ENCODE peak calls at places on chromosomes 2 and 18, in four cellular contexts. One of them, this sample, is unnamed.

GRCh38 chr2:2683581-2683980 is 352.5 kb upstream of the MYT1L start:
- DNase-seq in mammary epithelial cell: no peak
- DNase-seq in Caco-2: no peak
- DNase-seq in putamen: no peak
- DNase-seq in this sample: no peak

GRCh38 chr18:77267957-77268356 is 18.3 kb downstream of the GALR1 start:
- DNase-seq in mammary epithelial cell: no peak
- DNase-seq in Caco-2: no peak
- DNase-seq in putamen: no peak
- DNase-seq in this sample: no peak

GRCh38 chr2:133657591-133657990 is 89.3 kb upstream of the NCKAP5 start:
- DNase-seq in mammary epithelial cell: no peak
- DNase-seq in Caco-2: no peak
- DNase-seq in putamen: no peak
- DNase-seq in this sample: no peak

GRCh38 chr18:11268691-11269686 is 119.6 kb upstream of the PIEZO2 start:
- DNase-seq in mammary epithelial cell: no peak
- DNase-seq in Caco-2: no peak
- DNase-seq in putamen: no peak
- DNase-seq in this sample: no peak

GRCh38 chr2:99067871-99068270 is 73.6 kb upstream of the C2orf15 start:
- DNase-seq in mammary epithelial cell: no peak
- DNase-seq in Caco-2: no peak
- DNase-seq in putamen: no peak
- DNase-seq in this sample: no peak

GRCh38 chr2:235677276-235677788 is 183.5 kb downstream of the AGAP1 start:
- DNase-seq in mammary epithelial cell: no peak
- DNase-seq in Caco-2: peak
- DNase-seq in putamen: no peak
- DNase-seq in this sample: no peak

GRCh38 chr18:34342960-34343359 is 118.2 kb upstream of the NOL4 start:
- DNase-seq in mammary epithelial cell: peak
- DNase-seq in Caco-2: no peak
- DNase-seq in putamen: no peak
- DNase-seq in this sample: no peak

GRCh38 chr18:39480494-39481245 is 1915.1 kb upstream of the CELF4 start:
- DNase-seq in mammary epithelial cell: no peak
- DNase-seq in Caco-2: no peak
- DNase-seq in putamen: no peak
- DNase-seq in this sample: no peak

GRCh38 chr18:22467760-22468553 is 50.2 kb upstream of the CTAGE1 start:
- DNase-seq in mammary epithelial cell: peak
- DNase-seq in Caco-2: peak
- DNase-seq in putamen: no peak
- DNase-seq in this sample: no peak

GRCh38 chr18:51279367-51279984 is 82.0 kb upstream of the MEX3C start:
- DNase-seq in mammary epithelial cell: no peak
- DNase-seq in Caco-2: peak
- DNase-seq in putamen: no peak
- DNase-seq in this sample: no peak

GRCh38 chr18:39414009-39414700 is 1848.6 kb upstream of the CELF4 start:
- DNase-seq in mammary epithelial cell: peak
- DNase-seq in Caco-2: no peak
- DNase-seq in putamen: peak
- DNase-seq in this sample: peak

GRCh38 chr2:216171043-216171442 is 61.9 kb downstream of the XRCC5 start:
- DNase-seq in mammary epithelial cell: no peak
- DNase-seq in Caco-2: no peak
- DNase-seq in putamen: no peak
- DNase-seq in this sample: no peak

GRCh38 chr2:145394181-145394580 is 874.3 kb upstream of the ZEB2 start:
- DNase-seq in mammary epithelial cell: no peak
- DNase-seq in Caco-2: no peak
- DNase-seq in putamen: no peak
- DNase-seq in this sample: no peak

GRCh38 chr2:27792759-27793158 is 21.2 kb downstream of the MRPL33 start:
- DNase-seq in mammary epithelial cell: no peak
- DNase-seq in Caco-2: no peak
- DNase-seq in putamen: no peak
- DNase-seq in this sample: no peak

GRCh38 chr2:167017021-167017420 is 128.7 kb downstream of the XIRP2 start:
- DNase-seq in mammary epithelial cell: no peak
- DNase-seq in Caco-2: no peak
- DNase-seq in putamen: no peak
- DNase-seq in this sample: no peak

GRCh38 chr2:25305197-25305596 is 36.5 kb downstream of the DNMT3A start:
- DNase-seq in mammary epithelial cell: no peak
- DNase-seq in Caco-2: no peak
- DNase-seq in putamen: no peak
- DNase-seq in this sample: no peak

GRCh38 chr2:242027676-242028450 is 158.3 kb downstream of the RTP5 start:
- DNase-seq in mammary epithelial cell: no peak
- DNase-seq in Caco-2: no peak
- DNase-seq in putamen: no peak
- DNase-seq in this sample: no peak

GRCh38 chr18:58539659-58540380 is 89.1 kb downstream of the ALPK2 start:
- DNase-seq in mammary epithelial cell: no peak
- DNase-seq in Caco-2: no peak
- DNase-seq in putamen: no peak
- DNase-seq in this sample: no peak

GRCh38 chr2:65662654-65663432 is 230.4 kb upstream of the SPRED2 start:
- DNase-seq in mammary epithelial cell: peak
- DNase-seq in Caco-2: no peak
- DNase-seq in putamen: no peak
- DNase-seq in this sample: no peak

GRCh38 chr18:35117951-35118411 is 76.8 kb downstream of the MAPRE2 start:
- DNase-seq in mammary epithelial cell: no peak
- DNase-seq in Caco-2: no peak
- DNase-seq in putamen: peak
- DNase-seq in this sample: no peak

GRCh38 chr18:76699923-76700322 is 122.4 kb upstream of the ZNF236 start:
- DNase-seq in mammary epithelial cell: no peak
- DNase-seq in Caco-2: no peak
- DNase-seq in putamen: no peak
- DNase-seq in this sample: no peak

GRCh38 chr2:23760746-23761145 is 166.2 kb downstream of the ATAD2B start:
- DNase-seq in mammary epithelial cell: no peak
- DNase-seq in Caco-2: peak
- DNase-seq in putamen: peak
- DNase-seq in this sample: peak

GRCh38 chr18:49162226-49162848 is 211.6 kb upstream of the SMAD7 start:
- DNase-seq in mammary epithelial cell: no peak
- DNase-seq in Caco-2: no peak
- DNase-seq in putamen: no peak
- DNase-seq in this sample: no peak

GRCh38 chr2:203804070-203804469 is 63.5 kb upstream of the CTLA4 start:
- DNase-seq in mammary epithelial cell: peak
- DNase-seq in Caco-2: no peak
- DNase-seq in putamen: no peak
- DNase-seq in this sample: no peak

GRCh38 chr2:205451901-205452300 is 230.4 kb upstream of the NRP2 start:
- DNase-seq in mammary epithelial cell: no peak
- DNase-seq in Caco-2: no peak
- DNase-seq in putamen: no peak
- DNase-seq in this sample: no peak

GRCh38 chr2:8606649-8607550 is 75.0 kb upstream of the ID2 start:
- DNase-seq in mammary epithelial cell: no peak
- DNase-seq in Caco-2: no peak
- DNase-seq in putamen: no peak
- DNase-seq in this sample: no peak

GRCh38 chr2:160194351-160194750 is 5.7 kb downstream of the ITGB6 start:
- DNase-seq in mammary epithelial cell: peak
- DNase-seq in Caco-2: no peak
- DNase-seq in putamen: no peak
- DNase-seq in this sample: no peak

GRCh38 chr2:217801115-217801531 is 201.7 kb downstream of the TNS1 start:
- DNase-seq in mammary epithelial cell: no peak
- DNase-seq in Caco-2: no peak
- DNase-seq in putamen: no peak
- DNase-seq in this sample: no peak

GRCh38 chr2:76958749-76959148 is 563.4 kb downstream of the LRRTM4 start:
- DNase-seq in mammary epithelial cell: no peak
- DNase-seq in Caco-2: peak
- DNase-seq in putamen: no peak
- DNase-seq in this sample: no peak